ENCODE peak calls at places on chromosomes 13 and 19, in seven cellular contexts. P, J, W, H, C, T and Z are unnamed samples.

GRCh38 chr19:45478454-45479238 is 10.8 kb downstream of the FOSB start:
- DNase-seq in P (peak), J (peak), W (peak), H (peak), C (peak), T (peak), Z (peak)

GRCh38 chr19:16801599-16801998 is 27.6 kb upstream of the SIN3B start:
- DNase-seq in P (no peak), J (no peak), W (no peak), H (no peak), C (no peak), T (peak), Z (no peak)

GRCh38 chr19:12938054-12938535 is 314 bp upstream of the CALR start:
- DNase-seq in P (peak), J (peak), W (peak), H (peak), C (peak), T (peak), Z (peak)

GRCh38 chr13:42891591-42891990 is 100.5 kb downstream of the EPSTI1 start:
- DNase-seq in P (no peak), J (no peak), W (no peak), H (no peak), C (no peak), T (no peak), Z (no peak)

GRCh38 chr13:48749144-48749543 is 95.4 kb downstream of the CYSLTR2 start:
- DNase-seq in P (no peak), J (no peak), W (no peak), H (no peak), C (no peak), T (peak), Z (no peak)

GRCh38 chr19:41299755-41300089 is 10.2 kb upstream of the CCDC97 start:
- DNase-seq in P (no peak), J (peak), W (no peak), H (no peak), C (no peak), T (peak), Z (no peak)

GRCh38 chr19:12994701-12995595 is at the start of gene NFIX:
- DNase-seq in P (no peak), J (no peak), W (no peak), H (peak), C (no peak), T (peak), Z (peak)

GRCh38 chr19:35671818-35672217 is 5.5 kb downstream of the UPK1A start:
- DNase-seq in P (peak), J (no peak), W (peak), H (no peak), C (no peak), T (no peak), Z (no peak)